ENCODE peak calls at places on chromosomes 1 and 21, in four cellular contexts. F, Y, K and N are unnamed samples. For H3K4me1, the result is how much of the 10 kb centered on the place peaks cover.

GRCh38 chr1:58155418-58156123 is 391.0 kb downstream of the OMA1 start:
- DNase-seq in Y (peak), K (peak), F (no peak), N (peak)

GRCh38 chr1:89725016-89725380 is 92.1 kb downstream of the LRRC8C start:
- DNase-seq in K (no peak), F (no peak), Y (no peak), N (no peak)

GRCh38 chr1:94648225-94649007 is 106.9 kb upstream of the F3 start:
- DNase-seq in F (no peak), Y (no peak), K (no peak), N (no peak)

GRCh38 chr1:98940680-98941079 is 64.0 kb downstream of the PLPPR5 start:
- DNase-seq in K (no peak), Y (no peak), F (no peak), N (no peak)

GRCh38 chr21:35319684-35320083 is 270.6 kb upstream of the RUNX1 start:
- DNase-seq in F (no peak), Y (no peak), K (no peak), N (no peak)

GRCh38 chr1:93143136-93143535 is 37.1 kb downstream of the TMED5 start:
- DNase-seq in F (peak), K (no peak), Y (no peak), N (no peak)

GRCh38 chr1:237938553-237938952 is 47.8 kb upstream of the ZP4 start:
- DNase-seq in F (no peak), Y (no peak), K (peak), N (peak)

GRCh38 chr1:67755160-67755559 is 70.2 kb downstream of the GADD45A start:
- DNase-seq in F (peak), K (no peak), Y (no peak), N (no peak)

GRCh38 chr1:151197863-151198253 is 494 bp upstream of the PIP5K1A start:
- DNase-seq in Y (peak), K (no peak), F (no peak), N (no peak)

GRCh38 chr1:116472431-116472961 is 98.3 kb downstream of the CD58 start:
- DNase-seq in F (no peak), Y (peak), K (no peak), N (no peak)

GRCh38 chr1:179175011-179175934 is 54.2 kb downstream of the ABL2 start:
- DNase-seq in K (no peak), F (no peak), Y (no peak), N (no peak)

GRCh38 chr21:46142581-46143473 is 12.6 kb downstream of the FTCD start:
- DNase-seq in F (no peak), K (no peak), Y (no peak), N (no peak)

GRCh38 chr1:5585256-5585655 is 407.0 kb downstream of the NPHP4 start:
- DNase-seq in Y (no peak), K (no peak), F (no peak), N (no peak)

GRCh38 chr1:156623946-156624813 is 5.0 kb downstream of the HAPLN2 start:
- DNase-seq in Y (no peak), F (no peak), K (no peak), N (peak)

GRCh38 chr1:165841582-165842362 is 14.4 kb downstream of the UCK2 start:
- DNase-seq in K (no peak), Y (peak), F (no peak), N (no peak)

GRCh38 chr1:18324246-18324645 is 156.5 kb upstream of the KLHDC7A start:
- DNase-seq in Y (no peak), K (no peak), F (no peak), N (no peak)

GRCh38 chr21:14466715-14467114 is 79.4 kb downstream of the SAMSN1 start:
- DNase-seq in Y (no peak), F (no peak), K (no peak), N (no peak)

GRCh38 chr1:245701631-245702030 is 546.8 kb downstream of the KIF26B start:
- DNase-seq in F (no peak), Y (no peak), K (no peak), N (no peak)

GRCh38 chr21:36706951-36707762 is 8.2 kb downstream of the SIM2 start:
- DNase-seq in F (no peak), K (no peak), Y (no peak), N (no peak)

GRCh38 chr1:221335161-221336101 is 406.5 kb downstream of the DUSP10 start:
- DNase-seq in F (no peak), K (no peak), Y (peak), N (no peak)

GRCh38 chr1:227844320-227845114 is 29.0 kb downstream of the PRSS38 start:
- DNase-seq in F (no peak), K (no peak), Y (no peak), N (no peak)

GRCh38 chr1:155009221-155009711 is 6.7 kb downstream of the ZBTB7B start:
- DNase-seq in K (no peak), F (no peak), Y (no peak), N (no peak)

GRCh38 chr1:7641587-7642417 is 129.3 kb upstream of the VAMP3 start:
- DNase-seq in Y (no peak), F (no peak), K (no peak), N (no peak)

GRCh38 chr1:206524739-206525364 is 17.5 kb downstream of the RASSF5 start:
- DNase-seq in Y (no peak), K (no peak), F (no peak), N (no peak)

GRCh38 chr1:173202430-173203145 is 4.5 kb downstream of the TNFSF4 start:
- DNase-seq in Y (peak), F (no peak), K (no peak), N (peak)

GRCh38 chr1:115067460-115067859 is 21.8 kb downstream of the TSPAN2 start:
- DNase-seq in K (no peak), F (no peak), Y (no peak), N (no peak)

GRCh38 chr1:214261206-214262123 is 19.5 kb upstream of the SMYD2 start:
- DNase-seq in K (no peak), Y (peak), F (no peak), N (peak)

GRCh38 chr1:179012033-179012432 is 13.7 kb upstream of the FAM20B start:
- DNase-seq in F (no peak), K (no peak), Y (no peak), N (no peak)

GRCh38 chr1:10685851-10686403 is 110.5 kb downstream of the CASZ1 start:
- DNase-seq in F (no peak), K (no peak), Y (peak), N (no peak)

GRCh38 chr1:10687142-10687715 is 109.2 kb downstream of the CASZ1 start:
- DNase-seq in F (no peak), Y (no peak), K (no peak), N (no peak)

GRCh38 chr1:10686404-10687040 is 109.9 kb downstream of the CASZ1 start:
- DNase-seq in F (no peak), K (no peak), Y (peak), N (no peak)

GRCh38 chr1:10687782-10688408 is 108.6 kb downstream of the CASZ1 start:
- DNase-seq in Y (no peak), F (no peak), K (no peak), N (no peak)

DNA sequence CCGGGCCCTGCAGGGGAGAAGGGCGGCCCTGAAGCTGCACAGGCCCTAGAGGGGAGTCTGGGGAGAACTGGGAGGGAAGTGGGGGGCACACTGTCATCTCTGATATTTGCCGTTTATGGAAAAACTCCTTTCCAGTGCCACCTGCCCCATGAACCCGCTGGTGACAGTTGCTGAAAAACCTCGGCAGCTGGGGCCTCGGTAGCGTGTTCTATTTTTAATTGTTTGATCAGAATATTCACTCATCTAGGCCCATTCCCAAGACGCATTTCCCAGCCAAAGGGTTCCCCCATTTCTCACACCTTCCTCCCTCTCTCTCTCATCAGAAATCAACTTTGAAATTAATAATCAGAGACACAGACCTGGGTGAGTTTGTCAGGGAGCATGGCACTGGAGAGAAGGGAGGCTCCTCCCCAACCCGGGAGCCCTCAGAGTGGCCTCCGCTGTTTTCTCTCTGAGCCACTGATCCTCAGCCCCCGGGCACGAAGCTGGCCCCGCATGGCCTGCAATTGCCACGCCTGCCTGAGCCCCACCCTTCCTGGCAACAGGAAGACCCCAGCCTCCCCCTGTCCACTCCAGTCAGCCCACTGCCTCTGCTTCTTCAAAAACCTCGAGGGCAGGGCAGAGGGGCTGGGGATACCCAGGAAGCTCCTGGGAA is 111.1 kb downstream of the CASZ1 start:
- DNase-seq in Y (no peak), K (no peak), F (no peak), N (no peak)
- H3K4me1 ChIP-seq in Y (half or more), K (under half), F (under half), N (under half)

GRCh38 chr21:41545500-41546359 is 37.8 kb upstream of the TMPRSS2 start:
- DNase-seq in F (peak), K (no peak), Y (no peak), N (no peak)
- TF ChIP-seq YY1 in F (no peak), K (no peak), Y (no peak), N (no peak)

GRCh38 chr1:184740344-184740743 is 14.3 kb downstream of the EDEM3 start:
- DNase-seq in K (no peak), Y (peak), F (no peak), N (no peak)

GRCh38 chr1:184745929-184746583 is 8.6 kb downstream of the EDEM3 start:
- DNase-seq in Y (peak), K (no peak), F (peak), N (no peak)

GRCh38 chr1:184745110-184745509 is 9.5 kb downstream of the EDEM3 start:
- DNase-seq in K (no peak), Y (no peak), F (no peak), N (no peak)

GRCh38 chr1:184739796-184740195 is 14.9 kb downstream of the EDEM3 start:
- DNase-seq in K (no peak), F (no peak), Y (no peak), N (no peak)

GRCh38 chr1:184743062-184743756 is 11.4 kb downstream of the EDEM3 start:
- DNase-seq in K (no peak), Y (no peak), F (peak), N (no peak)
- TF ChIP-seq SUZ12 in K (no peak), Y (no peak), F (no peak), N (no peak)

GRCh38 chr1:51504806-51505525 is 14.1 kb downstream of the EPS15 start:
- DNase-seq in K (no peak), F (peak), Y (peak), N (no peak)

GRCh38 chr1:51512120-51512519 is 6.9 kb downstream of the EPS15 start:
- DNase-seq in K (no peak), F (no peak), Y (no peak), N (no peak)

GRCh38 chr1:51509773-51510172 is 9.3 kb downstream of the EPS15 start:
- DNase-seq in Y (peak), K (no peak), F (no peak), N (no peak)

GRCh38 chr1:51506537-51506936 is 12.5 kb downstream of the EPS15 start:
- DNase-seq in Y (no peak), F (no peak), K (no peak), N (no peak)
- H3K4me1 ChIP-seq in Y (under half), F (under half), K (under half), N (under half)

GRCh38 chr1:46637444-46638083 is 21.0 kb upstream of the MOB3C start:
- DNase-seq in K (no peak), F (no peak), Y (no peak), N (no peak)
- TF ChIP-seq YY1 in K (no peak), F (no peak), Y (no peak), N (no peak)

DNA sequence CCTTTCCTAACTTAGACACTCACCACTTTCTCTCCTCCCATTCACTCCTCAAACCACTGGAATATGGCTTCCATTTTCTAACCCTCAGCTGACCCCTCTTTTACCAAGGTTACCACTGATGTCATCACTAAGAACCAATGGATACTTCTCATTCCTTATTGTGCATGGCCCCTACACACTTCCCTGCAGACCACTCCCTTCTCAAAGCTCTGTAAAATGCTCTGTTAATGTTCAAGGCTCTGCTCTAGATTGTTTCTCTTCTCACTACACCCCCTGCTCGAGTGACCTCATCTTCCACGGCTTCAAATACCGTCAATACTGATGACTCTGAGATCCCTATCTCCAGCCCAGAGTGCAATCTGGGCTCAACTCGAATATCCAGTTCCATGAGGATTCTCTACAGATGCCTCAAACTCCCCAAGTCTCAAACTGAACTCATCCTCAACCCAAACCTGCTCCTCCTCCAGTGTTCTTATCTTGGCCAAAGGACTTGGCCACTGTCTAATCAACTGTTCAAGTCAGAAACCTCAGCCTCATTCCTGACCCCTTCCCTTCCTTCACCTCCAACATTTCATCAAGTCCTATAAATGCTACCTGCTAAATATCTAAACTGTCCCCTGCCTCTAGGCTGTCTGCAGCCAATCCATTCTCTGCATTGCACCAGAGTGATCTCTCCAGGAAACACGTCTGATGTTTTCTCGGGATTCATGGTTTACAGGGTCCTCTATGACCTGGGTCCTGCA is 41.3 kb upstream of the BMP8B start:
- DNase-seq in F (no peak), K (no peak), Y (no peak), N (no peak)
- TF ChIP-seq SUZ12 in F (no peak), K (no peak), Y (no peak), N (no peak)

DNA sequence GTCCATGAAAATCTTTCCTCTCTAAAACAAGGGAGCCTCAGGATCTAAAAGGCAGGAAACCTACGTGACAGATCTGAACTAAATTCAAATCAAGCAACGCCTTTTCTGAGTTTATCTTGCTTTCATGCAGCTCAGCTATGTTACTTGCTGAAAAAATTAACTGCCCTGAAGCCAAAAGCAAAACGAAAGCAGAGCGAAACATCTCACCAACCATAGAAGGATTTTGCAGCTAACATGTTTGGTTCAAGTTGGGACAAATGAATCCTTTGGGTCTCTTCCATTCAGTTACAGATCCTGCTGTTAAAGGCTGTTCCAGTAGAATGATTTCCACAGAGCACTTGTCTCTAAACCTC is 488 bp downstream of the SLC2A5 start:
- DNase-seq in F (peak), K (no peak), Y (no peak), N (no peak)
- H3K4me1 ChIP-seq in F (under half), K (under half), Y (half or more), N (under half)